ENCODE peak calls at places on chromosomes 7 and 10, in nine cellular contexts. L, A, B, Q, U, X, E, J and S are unnamed samples.

GRCh38 chr10:27801171-27801785 is 55.7 kb upstream of the MKX start:
- DNase-seq in L (no peak), A (no peak), B (no peak), Q (no peak), U (no peak), X (no peak), E (no peak), J (no peak), S (no peak)

GRCh38 chr10:74373059-74373458 is 222.0 kb downstream of the ADK start:
- DNase-seq in L (no peak), A (no peak), B (no peak), Q (no peak), U (no peak), X (no peak), E (no peak), J (no peak), S (no peak)

GRCh38 chr7:20287317-20287716 is 43.4 kb upstream of the ITGB8 start:
- DNase-seq in L (no peak), A (no peak), B (no peak), Q (no peak), U (no peak), X (no peak), E (no peak), J (no peak), S (no peak)

GRCh38 chr7:150881189-150881588 is 28.9 kb downstream of the AOC1 start:
- DNase-seq in L (no peak), A (no peak), B (no peak), Q (no peak), U (no peak), X (no peak), E (no peak), J (no peak), S (no peak)

GRCh38 chr10:52785418-52785817 is 12.8 kb upstream of the MBL2 start:
- DNase-seq in L (no peak), A (no peak), B (no peak), Q (no peak), U (no peak), X (no peak), E (no peak), J (no peak), S (no peak)

GRCh38 chr10:76133597-76134255 is 702.3 kb downstream of the LRMDA start:
- DNase-seq in L (no peak), A (no peak), B (no peak), Q (no peak), U (no peak), X (no peak), E (no peak), J (no peak), S (no peak)

GRCh38 chr7:75642810-75643486 is 95.8 kb downstream of the HIP1 start:
- DNase-seq in L (peak; percentile 82), A (peak; percentile 18), B (peak; percentile 10), Q (peak; percentile 58), U (no peak), X (peak; percentile 45), E (peak; percentile 45), J (no peak), S (no peak)

GRCh38 chr10:113993489-113993932 is 50.2 kb upstream of the ADRB1 start:
- DNase-seq in L (no peak), A (no peak), B (no peak), Q (peak; percentile 63), U (no peak), X (no peak), E (peak; percentile 26), J (no peak), S (no peak)

GRCh38 chr10:124353091-124353815 is 65.5 kb downstream of the OAT start:
- DNase-seq in L (no peak), A (no peak), B (no peak), Q (no peak), U (no peak), X (no peak), E (no peak), J (no peak), S (no peak)

GRCh38 chr7:43954524-43955228 is 28.4 kb downstream of the UBE2D4 start:
- DNase-seq in L (peak; percentile 65), A (no peak), B (peak; percentile 11), Q (no peak), U (no peak), X (no peak), E (no peak), J (no peak), S (peak; percentile 23)

GRCh38 chr7:94325121-94325475 is 69.6 kb upstream of the COL1A2 start:
- DNase-seq in L (no peak), A (no peak), B (no peak), Q (no peak), U (no peak), X (no peak), E (no peak), J (no peak), S (no peak)

GRCh38 chr7:66331883-66332282 is 126.7 kb downstream of the TPST1 start:
- DNase-seq in L (no peak), A (no peak), B (no peak), Q (no peak), U (no peak), X (no peak), E (no peak), J (no peak), S (no peak)

GRCh38 chr7:128053023-128053422 is 21.8 kb upstream of the LRRC4 start:
- DNase-seq in L (no peak), A (no peak), B (no peak), Q (no peak), U (no peak), X (no peak), E (no peak), J (no peak), S (no peak)

GRCh38 chr10:70619271-70620019 is 16.9 kb upstream of the PRF1 start:
- DNase-seq in L (peak; percentile 50), A (no peak), B (no peak), Q (no peak), U (no peak), X (no peak), E (no peak), J (no peak), S (no peak)

GRCh38 chr10:43226851-43227845 is 39.7 kb downstream of the RASGEF1A start:
- DNase-seq in L (no peak), A (no peak), B (no peak), Q (no peak), U (peak; percentile 5), X (no peak), E (peak; percentile 11), J (no peak), S (peak; percentile 25)

GRCh38 chr10:43229208-43230061 is 37.4 kb downstream of the RASGEF1A start:
- DNase-seq in L (peak; percentile 41), A (no peak), B (no peak), Q (peak; percentile 52), U (peak; percentile 10), X (peak; percentile 33), E (peak; percentile 13), J (peak; percentile 18), S (no peak)

GRCh38 chr10:43230101-43230908 is 36.6 kb downstream of the RASGEF1A start:
- DNase-seq in L (no peak), A (no peak), B (no peak), Q (peak; percentile 29), U (peak; percentile 4), X (no peak), E (no peak), J (no peak), S (no peak)

GRCh38 chr10:43227911-43228782 is 38.7 kb downstream of the RASGEF1A start:
- DNase-seq in L (no peak), A (no peak), B (no peak), Q (peak; percentile 24), U (peak; percentile 6), X (no peak), E (peak; percentile 12), J (no peak), S (peak; percentile 39)

DNA sequence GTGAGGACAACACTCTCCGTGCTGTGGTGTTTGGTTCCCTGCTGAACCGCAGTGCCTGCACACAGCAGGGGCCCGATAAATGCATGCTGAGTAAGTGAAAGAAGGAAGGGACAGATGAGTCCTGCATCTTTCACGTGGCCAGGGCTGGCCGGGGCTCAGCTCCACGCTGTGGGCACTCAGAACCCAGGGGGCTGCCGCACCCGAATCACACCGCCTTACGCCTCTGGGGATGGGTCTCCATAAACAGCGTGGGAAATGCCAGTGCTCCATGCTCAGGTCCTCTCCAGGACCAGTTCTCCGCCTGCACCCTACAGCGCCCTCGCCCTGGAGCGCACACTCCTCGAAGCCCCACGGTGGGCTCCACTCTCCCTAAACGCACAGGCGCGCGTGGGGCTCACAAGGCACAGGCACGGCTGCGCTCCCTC is 38.1 kb downstream of the RASGEF1A start:
- DNase-seq in L (no peak), A (no peak), B (no peak), Q (no peak), U (no peak), X (no peak), E (peak; percentile 11), J (no peak), S (no peak)
- H3K4me3 ChIP-seq in L (peak overlapping the region; percentile 79), A (no peak overlapping the region), B (no peak overlapping the region), Q (no peak overlapping the region), U (no peak overlapping the region), X (peak overlapping the region; percentile 45), E (peak overlapping the region; percentile 13), J (no peak overlapping the region), S (no peak overlapping the region)

GRCh38 chr10:90921906-90922305 is 1.0 kb upstream of the ANKRD1 start:
- DNase-seq in L (no peak), A (no peak), B (no peak), Q (no peak), U (no peak), X (no peak), E (no peak), J (no peak), S (no peak)
- H3K27ac ChIP-seq in L (peak overlapping the region; percentile 84), A (no peak overlapping the region), B (no peak overlapping the region), Q (no peak overlapping the region), U (no peak overlapping the region), X (no peak overlapping the region), E (no peak overlapping the region), J (no peak overlapping the region), S (peak overlapping the region; percentile 79)

GRCh38 chr10:42637142-42637541 is 1.2 kb downstream of the ZNF33B start:
- DNase-seq in L (no peak), A (no peak), B (no peak), Q (no peak), U (no peak), X (no peak), E (no peak), J (no peak), S (no peak)
- H3K4me3 ChIP-seq in L (peak overlapping the region; percentile 66), A (peak overlapping the region; percentile 46), B (no peak overlapping the region), Q (no peak overlapping the region), U (peak overlapping the region; percentile 66), X (peak overlapping the region; percentile 88), E (peak overlapping the region; percentile 69), J (peak overlapping the region; percentile 92), S (no peak overlapping the region)

GRCh38 chr10:22623624-22624263 is 90.6 kb downstream of the PIP4K2A start:
- DNase-seq in L (no peak), A (no peak), B (no peak), Q (no peak), U (no peak), X (no peak), E (no peak), J (no peak), S (no peak)

GRCh38 chr10:22621726-22622125 is 92.7 kb downstream of the PIP4K2A start:
- DNase-seq in L (no peak), A (no peak), B (no peak), Q (no peak), U (no peak), X (no peak), E (no peak), J (no peak), S (no peak)

GRCh38 chr10:22620929-22621328 is 93.4 kb downstream of the PIP4K2A start:
- DNase-seq in L (no peak), A (no peak), B (no peak), Q (no peak), U (no peak), X (no peak), E (no peak), J (no peak), S (no peak)

GRCh38 chr10:22624289-22624738 is 90.1 kb downstream of the PIP4K2A start:
- DNase-seq in L (peak; percentile 67), A (no peak), B (peak; percentile 26), Q (no peak), U (no peak), X (no peak), E (no peak), J (no peak), S (no peak)

GRCh38 chr10:22622242-22622806 is 92.1 kb downstream of the PIP4K2A start:
- DNase-seq in L (no peak), A (no peak), B (no peak), Q (no peak), U (no peak), X (no peak), E (no peak), J (no peak), S (no peak)
- H3K27ac ChIP-seq in L (peak overlapping the region; percentile 74), A (no peak overlapping the region), B (no peak overlapping the region), Q (no peak overlapping the region), U (no peak overlapping the region), X (no peak overlapping the region), E (no peak overlapping the region), J (no peak overlapping the region), S (no peak overlapping the region)